ENCODE peak calls at places on chromosomes 6 and 20, in seven cellular contexts. One of them, this sample, is unnamed.

GRCh38 chr20:47311967-47312681 is 44.4 kb downstream of the ZMYND8 start:
- DNase-seq in K562: no peak
- DNase-seq in sigmoid colon: peak; percentile 52
- DNase-seq in transverse colon: no peak
- DNase-seq in GM12878: no peak
- DNase-seq in HepG2: no peak
- DNase-seq in SK-N-SH: no peak
- DNase-seq in this sample: no peak

GRCh38 chr6:143581835-143582480 is 70.4 kb upstream of the FUCA2 start:
- DNase-seq in K562: no peak
- DNase-seq in sigmoid colon: no peak
- DNase-seq in transverse colon: no peak
- DNase-seq in GM12878: no peak
- DNase-seq in HepG2: peak; percentile 42
- DNase-seq in SK-N-SH: no peak
- DNase-seq in this sample: no peak

GRCh38 chr20:47857142-47857993 is 72.1 kb upstream of the SULF2 start:
- DNase-seq in K562: no peak
- DNase-seq in sigmoid colon: peak; percentile 81
- DNase-seq in transverse colon: no peak
- DNase-seq in GM12878: no peak
- DNase-seq in HepG2: peak; percentile 26
- DNase-seq in SK-N-SH: no peak
- DNase-seq in this sample: peak; percentile 39

GRCh38 chr6:15398657-15399287 is 152.9 kb downstream of the JARID2 start:
- DNase-seq in K562: no peak
- DNase-seq in sigmoid colon: no peak
- DNase-seq in transverse colon: no peak
- DNase-seq in GM12878: peak; percentile 55
- DNase-seq in HepG2: no peak
- DNase-seq in SK-N-SH: no peak
- DNase-seq in this sample: no peak

GRCh38 chr20:5918856-5919633 is 31.3 kb downstream of the TRMT6 start:
- DNase-seq in K562: no peak
- DNase-seq in sigmoid colon: no peak
- DNase-seq in transverse colon: no peak
- DNase-seq in GM12878: no peak
- DNase-seq in HepG2: peak; percentile 53
- DNase-seq in SK-N-SH: no peak
- DNase-seq in this sample: no peak

GRCh38 chr6:41331401-41332150 is 3.8 kb upstream of the NCR2 start:
- DNase-seq in K562: no peak
- DNase-seq in sigmoid colon: no peak
- DNase-seq in transverse colon: no peak
- DNase-seq in GM12878: no peak
- DNase-seq in HepG2: no peak
- DNase-seq in SK-N-SH: no peak
- DNase-seq in this sample: no peak

GRCh38 chr6:150408842-150409241 is 40.0 kb downstream of the IYD start:
- DNase-seq in K562: no peak
- DNase-seq in sigmoid colon: no peak
- DNase-seq in transverse colon: peak; percentile 13
- DNase-seq in GM12878: no peak
- DNase-seq in HepG2: no peak
- DNase-seq in SK-N-SH: no peak
- DNase-seq in this sample: no peak

GRCh38 chr6:41451515-41452163 is 94.5 kb upstream of the FOXP4 start:
- DNase-seq in K562: no peak
- DNase-seq in sigmoid colon: peak; percentile 90
- DNase-seq in transverse colon: no peak
- DNase-seq in GM12878: no peak
- DNase-seq in HepG2: no peak
- DNase-seq in SK-N-SH: no peak
- DNase-seq in this sample: peak; percentile 40

GRCh38 chr6:93048381-93048780 is 371.0 kb downstream of the EPHA7 start:
- DNase-seq in K562: no peak
- DNase-seq in sigmoid colon: no peak
- DNase-seq in transverse colon: no peak
- DNase-seq in GM12878: no peak
- DNase-seq in HepG2: no peak
- DNase-seq in SK-N-SH: no peak
- DNase-seq in this sample: no peak
- H3K4me3 ChIP-seq in K562: no peak overlapping the region
- H3K4me3 ChIP-seq in sigmoid colon: no peak overlapping the region
- H3K4me3 ChIP-seq in transverse colon: no peak overlapping the region
- H3K4me3 ChIP-seq in GM12878: no peak overlapping the region
- H3K4me3 ChIP-seq in HepG2: no peak overlapping the region
- H3K4me3 ChIP-seq in SK-N-SH: no peak overlapping the region
- H3K4me3 ChIP-seq in this sample: no peak overlapping the region

DNA sequence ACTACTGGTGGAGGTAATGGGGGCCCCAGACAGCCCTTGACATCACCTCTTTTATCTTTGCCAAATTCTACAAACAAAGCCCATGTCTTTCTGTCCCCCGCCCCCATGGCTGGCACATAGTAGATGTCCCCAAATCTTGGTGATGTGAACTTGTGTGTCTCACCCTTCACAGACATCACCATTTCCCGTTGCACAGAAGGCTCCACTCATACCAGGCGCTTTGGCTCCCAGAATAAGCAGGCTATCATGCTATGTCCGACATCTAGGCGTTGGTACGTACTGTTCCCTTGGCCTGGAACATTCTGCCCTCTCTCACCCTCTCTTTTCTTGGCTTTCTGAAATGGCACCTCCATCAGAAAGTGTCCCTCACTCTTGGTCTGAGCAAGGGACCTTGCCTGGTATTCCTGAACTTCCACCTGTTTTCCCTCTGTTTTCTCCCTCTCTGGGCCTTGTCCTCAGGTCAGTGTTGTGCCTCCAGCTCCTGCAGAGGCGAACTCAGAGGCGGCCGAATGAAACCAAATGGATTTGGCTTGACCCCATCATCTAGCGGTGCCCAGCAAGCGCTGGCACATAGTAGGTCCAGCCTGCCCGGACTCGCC is 968 bp upstream of the CCN5 start:
- DNase-seq in K562: no peak
- DNase-seq in sigmoid colon: peak; percentile 60
- DNase-seq in transverse colon: no peak
- DNase-seq in GM12878: no peak
- DNase-seq in HepG2: no peak
- DNase-seq in SK-N-SH: no peak
- DNase-seq in this sample: no peak
- TF ChIP-seq EP300 in K562: no peak
- TF ChIP-seq EP300 in sigmoid colon: peak; percentile 60
- TF ChIP-seq EP300 in transverse colon: peak; percentile 81
- TF ChIP-seq EP300 in GM12878: no peak
- TF ChIP-seq EP300 in HepG2: no peak
- TF ChIP-seq EP300 in SK-N-SH: no peak
- TF ChIP-seq EP300 in this sample: peak; percentile 89

GRCh38 chr6:126039284-126039683 is 52.9 kb downstream of the TRMT11 start:
- DNase-seq in K562: no peak
- DNase-seq in sigmoid colon: no peak
- DNase-seq in transverse colon: no peak
- DNase-seq in GM12878: no peak
- DNase-seq in HepG2: no peak
- DNase-seq in SK-N-SH: no peak
- DNase-seq in this sample: no peak

GRCh38 chr6:126041516-126042447 is 55.4 kb downstream of the TRMT11 start:
- DNase-seq in K562: no peak
- DNase-seq in sigmoid colon: no peak
- DNase-seq in transverse colon: no peak
- DNase-seq in GM12878: no peak
- DNase-seq in HepG2: no peak
- DNase-seq in SK-N-SH: no peak
- DNase-seq in this sample: no peak

GRCh38 chr6:126038234-126038633 is 51.9 kb downstream of the TRMT11 start:
- DNase-seq in K562: no peak
- DNase-seq in sigmoid colon: no peak
- DNase-seq in transverse colon: no peak
- DNase-seq in GM12878: no peak
- DNase-seq in HepG2: no peak
- DNase-seq in SK-N-SH: no peak
- DNase-seq in this sample: no peak

GRCh38 chr6:126040394-126040793 is 54.1 kb downstream of the TRMT11 start:
- DNase-seq in K562: no peak
- DNase-seq in sigmoid colon: no peak
- DNase-seq in transverse colon: no peak
- DNase-seq in GM12878: no peak
- DNase-seq in HepG2: no peak
- DNase-seq in SK-N-SH: no peak
- DNase-seq in this sample: no peak

GRCh38 chr6:126040826-126041225 is 54.5 kb downstream of the TRMT11 start:
- DNase-seq in K562: no peak
- DNase-seq in sigmoid colon: no peak
- DNase-seq in transverse colon: peak; percentile 58
- DNase-seq in GM12878: no peak
- DNase-seq in HepG2: peak; percentile 24
- DNase-seq in SK-N-SH: no peak
- DNase-seq in this sample: no peak
- H3K4me3 ChIP-seq in K562: no peak overlapping the region
- H3K4me3 ChIP-seq in sigmoid colon: no peak overlapping the region
- H3K4me3 ChIP-seq in transverse colon: no peak overlapping the region
- H3K4me3 ChIP-seq in GM12878: no peak overlapping the region
- H3K4me3 ChIP-seq in HepG2: no peak overlapping the region
- H3K4me3 ChIP-seq in SK-N-SH: no peak overlapping the region
- H3K4me3 ChIP-seq in this sample: no peak overlapping the region

DNA sequence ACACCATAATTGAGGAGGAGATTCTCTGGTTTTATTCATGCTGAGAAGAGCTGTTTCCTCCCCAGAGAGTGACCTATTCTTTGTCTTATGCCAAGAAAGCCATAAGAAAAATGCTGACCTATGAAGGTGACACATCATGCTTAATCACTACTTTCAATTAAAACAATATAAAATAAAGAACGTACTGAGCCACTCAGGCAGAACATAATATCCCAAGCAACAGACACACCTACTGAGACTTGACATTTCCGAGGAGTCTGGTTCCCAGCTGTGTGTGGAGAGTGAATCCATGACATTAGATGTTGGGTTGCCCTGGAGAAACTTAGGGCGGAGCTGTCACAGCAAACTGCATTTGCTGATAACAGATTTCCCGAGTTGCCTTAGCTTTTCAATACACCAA is 92.3 kb downstream of the BACH2 start:
- DNase-seq in K562: no peak
- DNase-seq in sigmoid colon: no peak
- DNase-seq in transverse colon: no peak
- DNase-seq in GM12878: no peak
- DNase-seq in HepG2: no peak
- DNase-seq in SK-N-SH: no peak
- DNase-seq in this sample: no peak
- TF ChIP-seq EP300 in K562: no peak
- TF ChIP-seq EP300 in sigmoid colon: no peak
- TF ChIP-seq EP300 in transverse colon: no peak
- TF ChIP-seq EP300 in GM12878: no peak
- TF ChIP-seq EP300 in HepG2: no peak
- TF ChIP-seq EP300 in SK-N-SH: no peak
- TF ChIP-seq EP300 in this sample: no peak

DNA sequence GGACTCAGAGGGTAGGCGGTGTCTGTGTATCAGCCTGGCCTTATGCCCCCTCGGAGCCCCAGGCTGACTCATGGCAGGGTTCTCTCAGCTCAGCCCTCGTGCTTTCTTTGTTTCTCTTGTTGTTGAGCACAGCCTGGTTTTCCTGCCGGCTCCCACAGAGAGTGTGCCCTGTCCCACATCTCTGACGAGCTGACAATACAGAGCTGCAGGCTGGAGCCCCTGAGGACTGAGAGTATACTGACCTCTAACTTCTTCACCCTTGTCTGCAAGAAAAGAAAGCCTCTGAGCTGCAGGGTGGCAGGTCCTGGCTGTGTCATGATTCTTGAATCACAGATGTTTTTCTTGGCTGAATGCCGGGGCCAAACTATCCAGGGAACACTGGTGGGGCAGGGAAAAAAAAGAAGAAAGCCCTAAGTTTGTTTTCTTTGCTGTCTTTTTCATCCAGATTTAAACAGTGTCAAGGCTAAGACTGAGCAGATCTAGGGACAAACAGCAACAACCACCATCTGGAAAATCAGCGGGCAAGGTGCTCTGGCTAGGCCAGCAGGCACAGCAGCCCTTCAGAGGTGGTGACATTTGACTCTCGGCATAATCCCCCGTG is 63.3 kb upstream of the ZNF133 start:
- DNase-seq in K562: no peak
- DNase-seq in sigmoid colon: no peak
- DNase-seq in transverse colon: no peak
- DNase-seq in GM12878: no peak
- DNase-seq in HepG2: peak; percentile 26
- DNase-seq in SK-N-SH: peak; percentile 28
- DNase-seq in this sample: peak; percentile 19
- H3K4me3 ChIP-seq in K562: no peak overlapping the region
- H3K4me3 ChIP-seq in sigmoid colon: no peak overlapping the region
- H3K4me3 ChIP-seq in transverse colon: no peak overlapping the region
- H3K4me3 ChIP-seq in GM12878: no peak overlapping the region
- H3K4me3 ChIP-seq in HepG2: no peak overlapping the region
- H3K4me3 ChIP-seq in SK-N-SH: no peak overlapping the region
- H3K4me3 ChIP-seq in this sample: no peak overlapping the region

DNA sequence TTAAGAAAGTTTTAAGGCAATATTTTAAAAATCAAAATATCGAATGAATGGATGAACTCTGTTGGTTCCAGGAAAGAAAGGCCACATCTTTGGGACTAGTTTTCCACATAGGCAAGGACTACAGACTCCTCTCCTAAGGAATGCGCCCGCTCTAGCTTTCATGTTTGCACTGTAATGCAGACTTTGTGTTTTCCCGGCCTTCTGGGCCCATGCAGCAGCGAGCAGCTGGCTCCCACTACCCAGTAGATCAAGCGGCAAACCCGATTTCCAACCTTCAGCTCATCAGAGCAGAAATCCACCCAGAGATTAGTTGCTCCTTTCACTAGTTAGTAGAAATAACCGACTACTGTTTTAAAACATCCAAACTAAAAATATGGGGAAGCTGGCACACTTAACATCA is 27.7 kb downstream of the OVOL2 start:
- DNase-seq in K562: no peak
- DNase-seq in sigmoid colon: no peak
- DNase-seq in transverse colon: no peak
- DNase-seq in GM12878: no peak
- DNase-seq in HepG2: peak; percentile 70
- DNase-seq in SK-N-SH: no peak
- DNase-seq in this sample: no peak
- TF ChIP-seq EP300 in K562: no peak
- TF ChIP-seq EP300 in sigmoid colon: no peak
- TF ChIP-seq EP300 in transverse colon: no peak
- TF ChIP-seq EP300 in GM12878: no peak
- TF ChIP-seq EP300 in HepG2: no peak
- TF ChIP-seq EP300 in SK-N-SH: no peak
- TF ChIP-seq EP300 in this sample: no peak

GRCh38 chr6:26401389-26401986 is 587 bp upstream of the BTN3A1 start:
- DNase-seq in K562: no peak
- DNase-seq in sigmoid colon: no peak
- DNase-seq in transverse colon: no peak
- DNase-seq in GM12878: no peak
- DNase-seq in HepG2: no peak
- DNase-seq in SK-N-SH: no peak
- DNase-seq in this sample: no peak
- H3K4me3 ChIP-seq in K562: peak overlapping the region; percentile 54
- H3K4me3 ChIP-seq in sigmoid colon: peak overlapping the region; percentile 57
- H3K4me3 ChIP-seq in transverse colon: peak overlapping the region; percentile 86
- H3K4me3 ChIP-seq in GM12878: peak overlapping the region; percentile 85
- H3K4me3 ChIP-seq in HepG2: peak overlapping the region; percentile 75
- H3K4me3 ChIP-seq in SK-N-SH: peak overlapping the region; percentile 58
- H3K4me3 ChIP-seq in this sample: peak overlapping the region; percentile 63

This sample was measured in ovary.